ENCODE peak calls at places on chromosomes 5 and 9, in ten cellular contexts. N, Q, U, J, Z, B, X, D, P and W are unnamed samples.
A peak's percentile ranks its signal among the peaks of the same experiment; 100 is the strongest.

GRCh38 chr5:41246376-41246775 is 33.0 kb upstream of the C6 start:
- DNase-seq in N (no peak), Q (peak; percentile 29), U (peak; percentile 96), J (no peak), Z (no peak), B (peak; percentile 39), X (no peak), D (no peak), P (no peak), W (no peak)

GRCh38 chr5:109413463-109413862 is 3.7 kb upstream of the PJA2 start:
- DNase-seq in N (no peak), Q (no peak), U (peak; percentile 58), J (no peak), Z (no peak), B (no peak), X (no peak), D (no peak), P (no peak), W (no peak)

GRCh38 chr5:66739923-66740322 is 143.7 kb downstream of the MAST4 start:
- DNase-seq in N (no peak), Q (no peak), U (no peak), J (no peak), Z (no peak), B (no peak), X (no peak), D (no peak), P (no peak), W (no peak)

GRCh38 chr9:27182421-27182820 is 73.4 kb downstream of the TEK start:
- DNase-seq in N (no peak), Q (no peak), U (no peak), J (no peak), Z (no peak), B (no peak), X (no peak), D (no peak), P (no peak), W (no peak)

GRCh38 chr9:120890415-120891254 is 13.6 kb upstream of the PHF19 start:
- DNase-seq in N (no peak), Q (no peak), U (no peak), J (no peak), Z (no peak), B (no peak), X (peak; percentile 53), D (no peak), P (no peak), W (no peak)

GRCh38 chr5:72387985-72388384 is 67.8 kb downstream of the PTCD2 start:
- DNase-seq in N (no peak), Q (peak; percentile 69), U (peak; percentile 88), J (no peak), Z (no peak), B (no peak), X (no peak), D (no peak), P (no peak), W (no peak)

GRCh38 chr5:137649228-137649890 is 86.5 kb downstream of the KLHL3 start:
- DNase-seq in N (no peak), Q (no peak), U (peak; percentile 60), J (no peak), Z (no peak), B (no peak), X (no peak), D (no peak), P (no peak), W (no peak)

GRCh38 chr5:4348919-4349318 is 753.3 kb downstream of the IRX1 start:
- DNase-seq in N (no peak), Q (no peak), U (no peak), J (no peak), Z (no peak), B (no peak), X (no peak), D (no peak), P (no peak), W (no peak)

GRCh38 chr9:5008206-5008605 is 23.1 kb downstream of the JAK2 start:
- DNase-seq in N (no peak), Q (no peak), U (peak; percentile 24), J (no peak), Z (no peak), B (no peak), X (no peak), D (no peak), P (no peak), W (no peak)

GRCh38 chr5:143890475-143890874 is 78.5 kb downstream of the HMHB1 start:
- DNase-seq in N (no peak), Q (no peak), U (no peak), J (no peak), Z (no peak), B (no peak), X (no peak), D (no peak), P (no peak), W (no peak)

GRCh38 chr5:143887901-143888648 is 76.1 kb downstream of the HMHB1 start:
- DNase-seq in N (no peak), Q (peak; percentile 9), U (peak; percentile 75), J (no peak), Z (no peak), B (no peak), X (no peak), D (no peak), P (no peak), W (no peak)

GRCh38 chr5:143887302-143887638 is 75.3 kb downstream of the HMHB1 start:
- DNase-seq in N (peak; percentile 32), Q (no peak), U (peak; percentile 49), J (peak; percentile 14), Z (no peak), B (no peak), X (no peak), D (no peak), P (peak; percentile 26), W (no peak)

GRCh38 chr5:143888912-143889311 is 77.0 kb downstream of the HMHB1 start:
- DNase-seq in N (no peak), Q (no peak), U (no peak), J (no peak), Z (no peak), B (no peak), X (no peak), D (no peak), P (no peak), W (no peak)

GRCh38 chr5:143889986-143890385 is 78.0 kb downstream of the HMHB1 start:
- DNase-seq in N (no peak), Q (no peak), U (peak; percentile 49), J (no peak), Z (no peak), B (no peak), X (no peak), D (no peak), P (no peak), W (no peak)
- H3K4me1 ChIP-seq in N (peaks cover 27% of the 10 kb centered on the region), Q (peaks cover 16% of the 10 kb centered on the region), U (peaks cover 17% of the 10 kb centered on the region), J (peaks cover 2% of the 10 kb centered on the region), Z (no peaks in the 10 kb centered on the region), B (no peaks in the 10 kb centered on the region), X (no peaks in the 10 kb centered on the region), D (no peaks in the 10 kb centered on the region), P (no peaks in the 10 kb centered on the region), W (no peaks in the 10 kb centered on the region)

DNA sequence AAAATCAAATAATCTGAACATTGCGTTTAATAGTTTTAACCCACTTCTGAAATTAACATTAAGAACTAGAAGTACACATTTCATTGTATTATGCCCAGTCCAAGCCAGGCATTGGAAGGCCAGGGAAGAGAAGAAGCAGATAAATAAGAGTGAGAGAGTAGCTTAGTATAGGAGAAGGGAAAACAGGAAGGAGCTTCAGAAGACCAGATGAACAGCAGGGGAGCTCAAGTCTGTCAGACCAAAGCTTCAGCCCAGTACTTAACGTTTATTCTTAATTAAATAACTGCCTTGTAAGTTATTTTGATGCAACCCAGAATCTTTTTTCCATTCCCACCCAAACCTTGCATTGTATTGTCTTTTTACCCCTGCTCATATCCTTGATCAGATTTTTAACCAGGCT is 11.5 kb upstream of the FAM120AOS start:
- DNase-seq in N (no peak), Q (no peak), U (no peak), J (no peak), Z (no peak), B (no peak), X (no peak), D (no peak), P (no peak), W (no peak)
- H3K4me1 ChIP-seq in N (peaks cover 66% of the 10 kb centered on the region), Q (peaks cover 90% of the 10 kb centered on the region), U (peaks cover 17% of the 10 kb centered on the region), J (peaks cover 16% of the 10 kb centered on the region), Z (no peaks in the 10 kb centered on the region), B (peaks cover 20% of the 10 kb centered on the region), X (peaks cover 74% of the 10 kb centered on the region), D (no peaks in the 10 kb centered on the region), P (peaks cover 26% of the 10 kb centered on the region), W (peaks cover 3% of the 10 kb centered on the region)

GRCh38 chr5:147458581-147458980 is 51.3 kb downstream of the DPYSL3 start:
- DNase-seq in N (no peak), Q (no peak), U (no peak), J (no peak), Z (no peak), B (no peak), X (no peak), D (no peak), P (no peak), W (no peak)
- H3K4me1 ChIP-seq in N (peaks cover 17% of the 10 kb centered on the region), Q (peaks cover 2% of the 10 kb centered on the region), U (peaks cover 2% of the 10 kb centered on the region), J (peaks cover 16% of the 10 kb centered on the region), Z (no peaks in the 10 kb centered on the region), B (peaks cover 3% of the 10 kb centered on the region), X (no peaks in the 10 kb centered on the region), D (no peaks in the 10 kb centered on the region), P (no peaks in the 10 kb centered on the region), W (no peaks in the 10 kb centered on the region)

GRCh38 chr9:124766326-124766725 is 4.8 kb downstream of the NR6A1 start:
- DNase-seq in N (no peak), Q (no peak), U (no peak), J (no peak), Z (no peak), B (no peak), X (no peak), D (no peak), P (no peak), W (no peak)

GRCh38 chr9:124765439-124765835 is 5.7 kb downstream of the NR6A1 start:
- DNase-seq in N (no peak), Q (no peak), U (no peak), J (no peak), Z (no peak), B (no peak), X (no peak), D (no peak), P (no peak), W (no peak)

GRCh38 chr9:124762633-124763032 is 8.5 kb downstream of the NR6A1 start:
- DNase-seq in N (no peak), Q (no peak), U (no peak), J (no peak), Z (no peak), B (no peak), X (no peak), D (no peak), P (no peak), W (no peak)

GRCh38 chr9:124766815-124767554 is 4.1 kb downstream of the NR6A1 start:
- DNase-seq in N (no peak), Q (no peak), U (no peak), J (no peak), Z (no peak), B (no peak), X (no peak), D (no peak), P (no peak), W (no peak)

DNA sequence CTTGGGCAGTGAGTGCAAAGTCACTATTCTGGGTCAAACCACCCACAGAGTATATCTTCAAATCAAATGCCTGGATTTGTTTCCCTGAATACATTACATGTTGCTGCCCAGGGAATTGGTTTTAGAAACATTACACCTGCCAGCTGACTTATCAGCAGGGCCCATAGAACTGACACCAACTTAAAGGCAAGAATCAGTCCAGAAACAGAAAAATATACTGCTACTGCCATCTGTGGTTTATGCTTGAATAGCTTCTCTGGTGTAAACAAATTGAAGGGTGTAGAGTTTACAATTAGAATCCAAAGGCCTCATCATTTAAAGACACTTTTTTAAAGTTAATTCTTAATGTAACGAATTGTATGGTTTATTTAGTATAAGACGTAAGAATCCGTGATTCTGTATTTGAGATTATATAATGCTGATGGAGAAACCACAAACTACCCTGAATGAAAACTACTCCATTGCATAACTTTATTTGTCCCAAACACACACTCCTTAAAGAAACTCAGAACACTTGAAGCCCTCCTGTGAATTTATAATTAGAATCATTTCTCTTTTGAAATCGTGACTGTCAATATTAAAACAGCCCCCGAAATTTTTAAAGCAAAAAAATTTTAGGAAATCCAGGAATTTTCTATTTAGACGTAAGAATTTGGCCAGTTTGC is 6.2 kb downstream of the NR6A1 start:
- DNase-seq in N (no peak), Q (peak; percentile 53), U (no peak), J (no peak), Z (no peak), B (no peak), X (no peak), D (no peak), P (no peak), W (no peak)
- H3K4me1 ChIP-seq in N (peaks cover 8% of the 10 kb centered on the region), Q (peaks cover 22% of the 10 kb centered on the region), U (no peaks in the 10 kb centered on the region), J (no peaks in the 10 kb centered on the region), Z (no peaks in the 10 kb centered on the region), B (peaks cover 27% of the 10 kb centered on the region), X (peaks cover 6% of the 10 kb centered on the region), D (no peaks in the 10 kb centered on the region), P (no peaks in the 10 kb centered on the region), W (peaks cover 26% of the 10 kb centered on the region)